ENCODE peak calls at places on chromosomes 16 and 17, in ten cellular contexts. W is tibial nerve, V is upper lobe of right lung, D is IMR-90, Y is PC-3, G is lower lobe of right lung, R is endothelial cell of umbilical vein, P is K562, Q is mucosa of descending colon, A is MM.1S. B is an unnamed sample. For H3K36me3, the result is how much of the 10 kb centered on the place peaks cover.

GRCh38 chr17:44350733-44351226 is 5.7 kb downstream of the GRN start:
- DNase-seq in P (peak), W (peak), D (peak), R (peak), G (peak), V (peak), Q (peak), A (peak), Y (peak), B (peak)

GRCh38 chr16:86566601-86566965 is at the start of gene FOXC2:
- DNase-seq in P (no peak), Q (peak), G (peak), D (peak), A (no peak), Y (no peak), W (peak), R (peak), V (peak), B (peak)

GRCh38 chr17:49798182-49798581 is 9.7 kb downstream of the KAT7 start:
- DNase-seq in V (no peak), A (no peak), Q (no peak), G (no peak), Y (no peak), R (no peak), P (no peak), W (no peak), D (peak), B (peak)

GRCh38 chr17:9273334-9274118 is 252.2 kb downstream of the NTN1 start:
- DNase-seq in R (no peak), Y (no peak), W (no peak), P (no peak), A (no peak), Q (no peak), G (no peak), V (no peak), D (peak), B (no peak)

GRCh38 chr16:69511641-69512040 is 54.1 kb upstream of the NFAT5 start:
- DNase-seq in Y (no peak), P (no peak), D (no peak), Q (no peak), V (no peak), W (peak), G (no peak), A (no peak), R (no peak), B (no peak)

GRCh38 chr16:71855937-71856662 is 10.3 kb downstream of the ATXN1L start:
- DNase-seq in P (no peak), Y (no peak), R (no peak), D (no peak), Q (no peak), V (no peak), W (no peak), G (no peak), A (no peak), B (no peak)

GRCh38 chr17:72349508-72350472 is 229.0 kb downstream of the SOX9 start:
- DNase-seq in Y (no peak), V (no peak), G (no peak), D (no peak), Q (no peak), P (no peak), R (no peak), W (no peak), A (no peak), B (no peak)

GRCh38 chr17:48747445-48748363 is 19.2 kb upstream of the HOXB13 start:
- DNase-seq in Y (peak), Q (no peak), A (no peak), V (no peak), P (no peak), G (no peak), W (no peak), D (no peak), R (no peak), B (no peak)

GRCh38 chr17:57034807-57035754 is 50.0 kb upstream of the AKAP1 start:
- DNase-seq in Q (no peak), V (peak), R (no peak), G (peak), Y (no peak), W (no peak), P (no peak), A (no peak), D (no peak), B (no peak)

GRCh38 chr16:78278047-78278446 is 178.6 kb downstream of the WWOX start:
- DNase-seq in A (no peak), D (no peak), Y (no peak), Q (no peak), V (no peak), P (no peak), G (no peak), R (no peak), W (no peak), B (no peak)

GRCh38 chr16:56637814-56638750 is at the start of gene MT1A:
- DNase-seq in G (peak), R (peak), V (peak), P (peak), A (no peak), Y (no peak), W (peak), Q (peak), D (peak), B (no peak)

GRCh38 chr17:42878924-42879595 is 21.5 kb upstream of the G6PC1 start:
- DNase-seq in Q (no peak), P (no peak), R (no peak), V (no peak), Y (no peak), W (no peak), G (no peak), A (no peak), D (no peak), B (no peak)

GRCh38 chr17:61714300-61714699 is 123.3 kb upstream of the NACA2 start:
- DNase-seq in Y (no peak), D (no peak), P (no peak), A (no peak), W (no peak), Q (no peak), V (no peak), R (no peak), G (no peak), B (no peak)

GRCh38 chr17:79777844-79778503 is at the start of gene CBX2:
- DNase-seq in Q (peak), G (peak), P (peak), Y (peak), R (peak), D (peak), W (no peak), A (peak), V (peak), B (peak)

GRCh38 chr17:79788989-79789942 is 7.6 kb downstream of the CBX8 start:
- DNase-seq in A (no peak), R (no peak), Q (no peak), W (no peak), V (no peak), G (peak), P (no peak), Y (no peak), D (no peak), B (no peak)

GRCh38 chr16:88827727-88828126 is 16.0 kb upstream of the APRT start:
- DNase-seq in Y (no peak), Q (no peak), G (no peak), P (no peak), W (no peak), D (no peak), R (no peak), A (no peak), V (no peak), B (no peak)

GRCh38 chr17:38450699-38451029 is 22.4 kb downstream of the ARHGAP23 start:
- DNase-seq in G (no peak), Y (no peak), A (no peak), W (no peak), D (no peak), Q (no peak), V (no peak), P (no peak), R (no peak), B (no peak)

GRCh38 chr17:38451840-38452529 is 23.7 kb downstream of the ARHGAP23 start:
- DNase-seq in W (no peak), P (peak), V (no peak), R (peak), G (no peak), D (peak), Y (no peak), Q (peak), A (no peak), B (peak)

GRCh38 chr17:38452719-38453118 is 24.5 kb downstream of the ARHGAP23 start:
- DNase-seq in P (no peak), V (no peak), A (no peak), R (peak), G (no peak), D (no peak), Q (no peak), Y (no peak), W (no peak), B (no peak)

GRCh38 chr17:38449364-38449763 is 21.1 kb downstream of the ARHGAP23 start:
- DNase-seq in Q (no peak), V (no peak), W (no peak), A (no peak), D (no peak), R (peak), P (no peak), Y (no peak), G (no peak), B (no peak)

GRCh38 chr17:38451030-38451839 is 23.0 kb downstream of the ARHGAP23 start:
- DNase-seq in V (no peak), D (peak), Y (no peak), A (no peak), G (peak), R (peak), Q (no peak), W (no peak), P (no peak), B (peak)
- H3K4me3 ChIP-seq in V (peak), D (peak), Y (no peak), A (no peak), G (peak), R (peak), Q (no peak), W (peak), P (no peak), B (peak)

GRCh38 chr16:6682142-6682811 is 650.4 kb upstream of the RBFOX1 start:
- DNase-seq in P (peak), W (peak), Q (peak), G (peak), R (no peak), A (peak), V (peak), D (no peak), Y (peak), B (no peak)
- TF ChIP-seq CTCF in P (peak), W (peak), Q (peak), G (peak), R (peak), A (peak), V (peak), D (peak), Y (peak), B (peak)

DNA sequence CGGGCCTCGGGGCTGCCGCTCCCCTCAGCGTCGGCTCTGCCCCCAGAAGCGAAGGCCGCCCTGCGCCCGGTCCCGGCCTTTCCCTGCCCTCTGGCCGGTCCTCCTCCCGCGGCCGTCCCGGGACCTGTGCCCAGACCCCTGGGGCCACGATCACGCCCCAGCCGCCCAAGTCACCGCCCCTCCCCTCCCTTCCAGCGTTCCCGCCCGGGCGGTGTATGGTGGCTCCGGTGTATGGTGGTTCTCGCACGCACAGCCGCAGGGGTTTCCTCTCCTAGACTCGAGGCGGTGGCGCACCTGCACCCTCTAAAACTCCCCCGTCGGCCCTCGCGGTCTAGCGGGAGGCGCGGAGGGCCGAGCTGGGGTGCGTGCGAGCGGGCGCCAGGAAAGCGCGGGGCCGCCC is 10.0 kb downstream of the TIGD7 start:
- DNase-seq in R (no peak), V (no peak), P (no peak), D (no peak), W (no peak), Q (no peak), G (no peak), A (no peak), Y (no peak), B (no peak)
- H3K36me3 ChIP-seq in R (under half), V (under half), P (under half), D (under half), W (under half), Q (under half), G (under half), A (under half), Y (under half), B (under half)

GRCh38 chr17:7380855-7381683 is at the start of gene TNK1:
- DNase-seq in G (peak), W (no peak), Q (peak), A (no peak), R (no peak), V (peak), Y (peak), D (no peak), P (peak), B (no peak)
- H3K4me3 ChIP-seq in G (peak), W (peak), Q (peak), A (no peak), R (no peak), V (peak), Y (peak), D (peak), P (peak), B (no peak)

DNA sequence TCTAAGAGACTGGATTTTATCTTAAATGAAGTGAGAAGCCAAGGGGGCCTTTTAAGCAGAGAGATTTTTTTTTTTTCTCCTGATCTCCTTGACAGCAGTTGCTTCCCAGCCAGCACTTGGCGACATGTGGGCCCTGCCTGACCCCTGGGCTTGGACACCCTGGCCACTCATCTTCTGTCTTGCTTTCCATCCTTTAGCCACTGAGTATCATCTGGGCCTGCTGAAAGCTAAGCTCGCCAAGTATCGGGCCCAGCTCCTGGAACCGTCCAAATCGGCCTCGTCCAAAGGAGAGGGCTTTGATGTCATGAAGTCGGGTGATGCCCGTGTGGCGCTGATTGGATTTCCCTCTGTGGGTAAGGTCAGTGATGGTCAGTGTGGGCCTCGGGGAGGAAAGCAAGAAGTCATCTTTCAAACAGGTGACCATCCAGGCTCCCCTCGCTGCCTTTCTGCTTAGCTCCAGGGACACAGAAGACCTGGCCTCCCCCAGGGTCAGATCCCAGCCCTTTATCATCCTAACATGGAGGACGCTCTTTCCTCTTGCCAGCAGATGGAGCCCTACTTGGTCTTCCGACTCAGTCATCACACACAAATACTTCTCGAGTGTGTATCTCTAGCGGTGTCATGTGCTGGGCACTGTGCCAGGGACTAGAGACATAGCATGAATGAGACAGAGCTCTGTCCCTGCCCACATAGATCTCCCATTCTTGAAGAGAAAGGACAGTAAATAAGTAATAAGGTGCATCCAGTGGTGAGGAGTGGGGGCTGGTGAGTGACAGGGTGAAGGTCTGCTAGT is 6.1 kb downstream of the DRG2 start:
- DNase-seq in P (peak), A (no peak), D (peak), V (no peak), W (no peak), Q (peak), G (no peak), Y (peak), R (peak), B (peak)
- TF ChIP-seq CTCF in P (peak), A (peak), D (peak), V (peak), W (no peak), Q (no peak), G (peak), Y (peak), R (peak), B (peak)

B was measured in brain microvascular endothelial cell.